ENCODE peak calls at places on chromosome 14, in seven cellular contexts. P is GM23338, M is H9, U is cardiac muscle cell, E is fibroblast of mammary gland, Z is endothelial cell, W is transverse colon. I is an unnamed sample.

GRCh38 chr14:68785817-68786490 is 6.9 kb downstream of the ZFP36L1 start:
- DNase-seq in P (peak; percentile 24), M (no peak), U (no peak), E (peak; percentile 87), Z (no peak), W (peak; percentile 34), I (no peak)

GRCh38 chr14:67722293-67722692 is 20.6 kb downstream of the RDH12 start:
- DNase-seq in P (peak; percentile 74), M (peak; percentile 58), U (peak; percentile 53), E (peak; percentile 56), Z (no peak), W (peak; percentile 34), I (no peak)

GRCh38 chr14:56117765-56118610 is at the start of gene PELI2:
- DNase-seq in P (peak; percentile 84), M (peak; percentile 67), U (peak; percentile 84), E (peak; percentile 43), Z (peak; percentile 89), W (peak; percentile 81), I (peak; percentile 77)

GRCh38 chr14:97878727-97879126 is 1081.5 kb downstream of the VRK1 start:
- DNase-seq in P (no peak), M (no peak), U (no peak), E (peak; percentile 49), Z (no peak), W (peak; percentile 10), I (no peak)

GRCh38 chr14:51167587-51168219 is 72.3 kb upstream of the TMX1 start:
- DNase-seq in P (no peak), M (no peak), U (no peak), E (peak; percentile 80), Z (no peak), W (no peak), I (no peak)

GRCh38 chr14:103105580-103106168 is 11.1 kb downstream of the EXOC3L4 start:
- DNase-seq in P (no peak), M (no peak), U (no peak), E (no peak), Z (no peak), W (peak; percentile 66), I (no peak)

GRCh38 chr14:91063119-91063518 is 2.7 kb upstream of the RPS6KA5 start:
- DNase-seq in P (no peak), M (no peak), U (no peak), E (peak; percentile 10), Z (no peak), W (no peak), I (no peak)

GRCh38 chr14:23085458-23085857 is 9.5 kb downstream of the ACIN1 start:
- DNase-seq in P (no peak), M (no peak), U (no peak), E (peak; percentile 68), Z (no peak), W (no peak), I (no peak)

GRCh38 chr14:23469127-23469905 is at the start of gene NGDN:
- DNase-seq in P (peak; percentile 99), M (peak; percentile 97), U (peak; percentile 98), E (peak; percentile 100), Z (peak; percentile 92), W (peak; percentile 92), I (peak; percentile 91)

GRCh38 chr14:96634896-96635295 is 132.7 kb downstream of the PAPOLA start:
- DNase-seq in P (no peak), M (no peak), U (no peak), E (no peak), Z (no peak), W (no peak), I (no peak)

GRCh38 chr14:93778453-93778852 is 9.8 kb downstream of the PRIMA1 start:
- DNase-seq in P (no peak), M (no peak), U (no peak), E (no peak), Z (no peak), W (no peak), I (no peak)

GRCh38 chr14:81198651-81199050 is 22.1 kb downstream of the GTF2A1 start:
- DNase-seq in P (no peak), M (no peak), U (no peak), E (no peak), Z (no peak), W (no peak), I (no peak)

GRCh38 chr14:94027566-94028449 is 1.7 kb downstream of the OTUB2 start:
- DNase-seq in P (no peak), M (no peak), U (no peak), E (no peak), Z (no peak), W (no peak), I (no peak)

DNA sequence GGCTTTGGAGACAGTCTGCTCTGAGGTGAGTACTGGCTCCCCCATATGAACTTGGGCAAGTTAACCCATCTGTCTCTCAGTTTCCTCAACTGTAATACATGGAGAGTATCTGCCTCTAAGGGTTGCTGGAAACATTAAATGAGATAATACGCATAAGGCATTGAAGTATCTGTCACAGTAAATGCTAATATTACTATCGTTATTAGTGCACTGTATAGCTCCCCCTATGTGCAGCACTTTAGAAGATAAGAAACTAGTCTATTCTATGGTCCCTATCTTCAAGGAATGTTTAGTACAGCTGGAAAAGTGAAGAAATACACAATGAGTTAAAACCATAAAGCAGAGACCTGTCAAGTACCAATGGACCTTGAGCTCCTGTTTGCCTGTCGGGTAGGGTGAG is 51.7 kb upstream of the CFL2 start:
- DNase-seq in P (no peak), M (no peak), U (no peak), E (no peak), Z (no peak), W (no peak), I (no peak)
- TF ChIP-seq CTCF in P (no peak), M (peak; percentile 40), U (no peak), E (peak; percentile 32), Z (peak; percentile 21), W (no peak), I (peak; percentile 17)

GRCh38 chr14:70857499-70857895 is 48.2 kb upstream of the MAP3K9 start:
- DNase-seq in P (no peak), M (no peak), U (no peak), E (peak; percentile 34), Z (no peak), W (no peak), I (no peak)

GRCh38 chr14:70858641-70859040 is 48.6 kb upstream of the PCNX1 start:
- DNase-seq in P (peak; percentile 30), M (no peak), U (no peak), E (no peak), Z (no peak), W (no peak), I (no peak)

GRCh38 chr14:70855486-70855885 is 46.2 kb upstream of the MAP3K9 start:
- DNase-seq in P (peak; percentile 7), M (no peak), U (no peak), E (no peak), Z (no peak), W (no peak), I (no peak)

GRCh38 chr14:70856851-70857498 is 47.7 kb upstream of the MAP3K9 start:
- DNase-seq in P (no peak), M (no peak), U (no peak), E (peak; percentile 95), Z (no peak), W (no peak), I (no peak)
- TF ChIP-seq CTCF in P (no peak), M (no peak), U (no peak), E (no peak), Z (no peak), W (no peak), I (no peak)

DNA sequence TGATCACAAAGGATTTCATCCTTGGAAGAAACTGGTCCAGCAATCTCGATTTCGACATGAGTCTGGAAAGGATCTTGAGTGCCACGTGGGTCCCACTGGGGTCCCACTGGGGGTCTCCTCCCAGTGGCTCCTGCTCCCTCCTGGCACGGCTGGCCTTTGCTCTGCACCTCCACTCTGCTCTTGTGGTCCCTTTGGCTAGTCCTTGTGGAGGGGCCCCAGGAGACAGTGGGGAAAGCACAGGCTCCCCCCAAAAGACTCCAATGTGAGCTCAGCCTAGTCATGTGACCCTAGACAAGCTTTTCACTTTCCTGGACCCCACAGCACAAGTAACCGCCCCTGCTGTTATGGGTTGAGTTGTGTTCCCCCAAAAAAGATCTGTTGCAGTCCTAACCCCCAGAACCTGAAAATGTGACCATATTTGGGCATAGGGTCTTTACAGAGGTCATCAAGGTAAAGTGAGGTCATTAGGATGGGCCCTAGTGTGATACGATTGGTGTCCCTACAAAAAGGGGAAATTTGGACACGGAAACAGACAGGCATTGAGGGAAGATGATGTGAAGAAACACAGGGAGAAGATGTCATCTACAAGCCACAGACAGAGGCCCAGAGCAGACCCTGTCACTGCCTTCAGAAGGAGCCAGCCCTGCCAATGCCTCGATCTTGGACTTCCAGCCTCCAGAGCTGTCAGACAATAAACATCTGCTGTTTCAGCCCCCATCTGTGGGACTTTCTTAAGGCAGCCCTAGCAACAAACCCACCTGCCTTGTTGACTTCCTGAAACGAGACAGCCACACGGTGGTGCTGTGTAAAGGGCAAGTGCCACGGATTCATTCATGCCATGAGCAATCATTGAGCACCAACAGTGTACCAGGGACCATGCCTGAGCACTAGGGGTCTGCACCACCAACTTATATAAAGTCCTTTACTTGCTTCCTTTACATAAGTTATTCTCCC is 23.8 kb upstream of the PPP2R5C start:
- DNase-seq in P (no peak), M (no peak), U (no peak), E (no peak), Z (no peak), W (no peak), I (no peak)
- TF ChIP-seq CTCF in P (peak; percentile 45), M (no peak), U (no peak), E (no peak), Z (no peak), W (peak; percentile 14), I (no peak)

GRCh38 chr14:73725116-73726024 is 11.2 kb upstream of the PNMA1 start:
- DNase-seq in P (no peak), M (no peak), U (no peak), E (peak; percentile 65), Z (no peak), W (no peak), I (no peak)

GRCh38 chr14:73724696-73725095 is 10.5 kb upstream of the PNMA1 start:
- DNase-seq in P (no peak), M (no peak), U (no peak), E (no peak), Z (no peak), W (no peak), I (no peak)

GRCh38 chr14:73722581-73722980 is 8.4 kb upstream of the PNMA1 start:
- DNase-seq in P (no peak), M (no peak), U (no peak), E (no peak), Z (no peak), W (no peak), I (no peak)

GRCh38 chr14:73723411-73723798 is 9.2 kb upstream of the PNMA1 start:
- DNase-seq in P (no peak), M (no peak), U (no peak), E (peak; percentile 81), Z (no peak), W (no peak), I (no peak)

DNA sequence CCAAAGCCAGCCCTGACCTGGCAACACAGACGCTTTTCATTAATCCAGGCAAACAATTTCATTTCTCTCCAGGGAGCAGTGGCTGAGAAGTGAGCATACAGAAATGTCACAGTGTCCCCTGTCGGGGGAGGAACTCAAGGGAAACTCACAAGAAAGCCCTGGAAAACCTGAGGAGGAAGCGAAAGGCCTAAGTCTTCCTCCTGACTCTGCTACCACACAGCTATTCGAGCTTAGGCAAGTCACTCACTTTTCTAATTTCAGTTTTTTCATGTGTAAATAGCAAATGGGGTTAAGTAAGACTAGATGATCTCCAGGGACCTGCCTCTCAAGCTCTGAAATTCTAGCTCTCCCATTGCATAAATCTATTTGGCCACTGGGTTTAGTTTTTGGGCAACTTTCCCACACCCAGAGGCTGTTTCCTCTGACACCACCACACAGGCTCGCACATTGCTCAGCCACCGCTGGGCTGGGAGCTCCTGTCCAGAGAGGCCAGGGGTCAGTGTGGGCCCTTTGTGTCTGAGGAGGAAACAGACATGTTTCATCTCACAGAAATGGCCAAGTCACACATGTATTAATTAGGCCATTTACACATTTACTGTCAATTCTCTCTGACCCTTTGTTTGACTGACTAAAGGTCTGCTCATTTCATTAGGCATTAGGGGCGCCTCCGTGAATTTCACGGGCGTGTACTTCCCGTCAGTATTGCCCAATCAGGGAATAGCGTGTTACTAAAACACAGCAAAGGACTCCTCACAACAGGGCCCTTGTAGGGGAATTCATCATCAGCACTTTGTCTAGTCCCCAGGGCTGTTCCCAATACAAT is 9.8 kb upstream of the PNMA1 start:
- DNase-seq in P (peak; percentile 35), M (peak; percentile 38), U (no peak), E (peak; percentile 99), Z (no peak), W (no peak), I (no peak)
- TF ChIP-seq CTCF in P (peak; percentile 15), M (no peak), U (no peak), E (no peak), Z (no peak), W (peak; percentile 16), I (no peak)

I was measured in progenitor cell of endocrine pancreas.